ENCODE peak calls at places on chromosomes 5 and 9, in six cellular contexts. One of them, this sample, is unnamed.

GRCh38 chr9:123933401-123933800 is 3.5 kb upstream of the DENND1A start:
- DNase-seq in HFF-Myc: peak
- DNase-seq in dorsolateral prefrontal cortex: no peak
- DNase-seq in OCI-LY7: no peak
- DNase-seq in fibroblast of villous mesenchyme: peak
- DNase-seq in keratinocyte: peak
- DNase-seq in this sample: no peak

GRCh38 chr9:130186839-130187522 is 14.8 kb downstream of the NCS1 start:
- DNase-seq in OCI-LY7: no peak
- DNase-seq in dorsolateral prefrontal cortex: no peak
- DNase-seq in keratinocyte: no peak
- DNase-seq in fibroblast of villous mesenchyme: peak
- DNase-seq in HFF-Myc: no peak
- DNase-seq in this sample: no peak

GRCh38 chr5:61167382-61167781 is 5.1 kb upstream of the SMIM15 start:
- DNase-seq in fibroblast of villous mesenchyme: peak
- DNase-seq in OCI-LY7: no peak
- DNase-seq in dorsolateral prefrontal cortex: peak
- DNase-seq in HFF-Myc: no peak
- DNase-seq in keratinocyte: no peak
- DNase-seq in this sample: peak

GRCh38 chr9:93579711-93580516 is 3.5 kb downstream of the PHF2 start:
- DNase-seq in keratinocyte: no peak
- DNase-seq in fibroblast of villous mesenchyme: no peak
- DNase-seq in OCI-LY7: no peak
- DNase-seq in HFF-Myc: no peak
- DNase-seq in dorsolateral prefrontal cortex: no peak
- DNase-seq in this sample: no peak

GRCh38 chr9:93186151-93186715 is 2.3 kb downstream of the WNK2 start:
- DNase-seq in keratinocyte: no peak
- DNase-seq in HFF-Myc: no peak
- DNase-seq in OCI-LY7: no peak
- DNase-seq in dorsolateral prefrontal cortex: no peak
- DNase-seq in fibroblast of villous mesenchyme: no peak
- DNase-seq in this sample: no peak

GRCh38 chr9:134627417-134628353 is 13.9 kb upstream of the COL5A1 start:
- DNase-seq in fibroblast of villous mesenchyme: no peak
- DNase-seq in keratinocyte: no peak
- DNase-seq in HFF-Myc: no peak
- DNase-seq in dorsolateral prefrontal cortex: no peak
- DNase-seq in OCI-LY7: no peak
- DNase-seq in this sample: no peak

GRCh38 chr9:133664651-133665050 is 28.5 kb downstream of the DBH start:
- DNase-seq in OCI-LY7: no peak
- DNase-seq in HFF-Myc: no peak
- DNase-seq in keratinocyte: no peak
- DNase-seq in dorsolateral prefrontal cortex: no peak
- DNase-seq in fibroblast of villous mesenchyme: no peak
- DNase-seq in this sample: no peak

GRCh38 chr5:113520429-113520828 is 6.9 kb downstream of the YTHDC2 start:
- DNase-seq in OCI-LY7: no peak
- DNase-seq in HFF-Myc: no peak
- DNase-seq in dorsolateral prefrontal cortex: no peak
- DNase-seq in keratinocyte: no peak
- DNase-seq in fibroblast of villous mesenchyme: no peak
- DNase-seq in this sample: peak

GRCh38 chr5:158848634-158849033 is 251.1 kb downstream of the EBF1 start:
- DNase-seq in dorsolateral prefrontal cortex: no peak
- DNase-seq in keratinocyte: no peak
- DNase-seq in OCI-LY7: peak
- DNase-seq in HFF-Myc: no peak
- DNase-seq in fibroblast of villous mesenchyme: no peak
- DNase-seq in this sample: peak

GRCh38 chr5:95369796-95370195 is 21.4 kb upstream of the FAM81B start:
- DNase-seq in fibroblast of villous mesenchyme: no peak
- DNase-seq in OCI-LY7: no peak
- DNase-seq in dorsolateral prefrontal cortex: no peak
- DNase-seq in HFF-Myc: no peak
- DNase-seq in keratinocyte: no peak
- DNase-seq in this sample: no peak

GRCh38 chr9:130138791-130139190 is 33.4 kb upstream of the NCS1 start:
- DNase-seq in OCI-LY7: no peak
- DNase-seq in fibroblast of villous mesenchyme: peak
- DNase-seq in HFF-Myc: peak
- DNase-seq in keratinocyte: peak
- DNase-seq in dorsolateral prefrontal cortex: peak
- DNase-seq in this sample: no peak

GRCh38 chr5:66877843-66878242 is 281.6 kb downstream of the MAST4 start:
- DNase-seq in HFF-Myc: no peak
- DNase-seq in OCI-LY7: no peak
- DNase-seq in dorsolateral prefrontal cortex: no peak
- DNase-seq in keratinocyte: no peak
- DNase-seq in fibroblast of villous mesenchyme: no peak
- DNase-seq in this sample: no peak

GRCh38 chr5:6081727-6082210 is 296.6 kb downstream of the MED10 start:
- DNase-seq in OCI-LY7: no peak
- DNase-seq in fibroblast of villous mesenchyme: no peak
- DNase-seq in keratinocyte: no peak
- DNase-seq in dorsolateral prefrontal cortex: no peak
- DNase-seq in HFF-Myc: no peak
- DNase-seq in this sample: no peak

GRCh38 chr9:101460965-101461364 is 25.4 kb upstream of the ALDOB start:
- DNase-seq in HFF-Myc: no peak
- DNase-seq in OCI-LY7: no peak
- DNase-seq in keratinocyte: no peak
- DNase-seq in fibroblast of villous mesenchyme: no peak
- DNase-seq in dorsolateral prefrontal cortex: no peak
- DNase-seq in this sample: no peak

GRCh38 chr9:35054871-35055644 is 17.4 kb downstream of the VCP start:
- DNase-seq in keratinocyte: no peak
- DNase-seq in dorsolateral prefrontal cortex: no peak
- DNase-seq in OCI-LY7: no peak
- DNase-seq in HFF-Myc: no peak
- DNase-seq in fibroblast of villous mesenchyme: no peak
- DNase-seq in this sample: no peak

GRCh38 chr5:10532421-10532820 is 31.4 kb upstream of the ANKRD33B start:
- DNase-seq in HFF-Myc: no peak
- DNase-seq in keratinocyte: no peak
- DNase-seq in OCI-LY7: no peak
- DNase-seq in dorsolateral prefrontal cortex: no peak
- DNase-seq in fibroblast of villous mesenchyme: no peak
- DNase-seq in this sample: no peak

GRCh38 chr5:53161876-53162275 is 52.3 kb upstream of the MOCS2 start:
- DNase-seq in OCI-LY7: no peak
- DNase-seq in fibroblast of villous mesenchyme: no peak
- DNase-seq in keratinocyte: no peak
- DNase-seq in HFF-Myc: no peak
- DNase-seq in dorsolateral prefrontal cortex: no peak
- DNase-seq in this sample: no peak

GRCh38 chr5:4511996-4512656 is 628.0 kb upstream of the ADAMTS16 start:
- DNase-seq in fibroblast of villous mesenchyme: no peak
- DNase-seq in OCI-LY7: no peak
- DNase-seq in keratinocyte: no peak
- DNase-seq in HFF-Myc: no peak
- DNase-seq in dorsolateral prefrontal cortex: no peak
- DNase-seq in this sample: no peak

GRCh38 chr9:110745656-110746055 is 77.1 kb downstream of the MUSK start:
- DNase-seq in OCI-LY7: no peak
- DNase-seq in dorsolateral prefrontal cortex: no peak
- DNase-seq in keratinocyte: no peak
- DNase-seq in fibroblast of villous mesenchyme: no peak
- DNase-seq in HFF-Myc: no peak
- DNase-seq in this sample: no peak

GRCh38 chr9:96376926-96377874 is 6.3 kb downstream of the SLC35D2 start:
- DNase-seq in OCI-LY7: no peak
- DNase-seq in HFF-Myc: no peak
- DNase-seq in dorsolateral prefrontal cortex: no peak
- DNase-seq in fibroblast of villous mesenchyme: peak
- DNase-seq in keratinocyte: no peak
- DNase-seq in this sample: no peak

GRCh38 chr9:18791074-18791473 is 241.9 kb downstream of the SAXO1 start:
- DNase-seq in fibroblast of villous mesenchyme: peak
- DNase-seq in OCI-LY7: peak
- DNase-seq in dorsolateral prefrontal cortex: no peak
- DNase-seq in HFF-Myc: no peak
- DNase-seq in keratinocyte: no peak
- DNase-seq in this sample: no peak

GRCh38 chr5:84287964-84288363 is 96.7 kb downstream of the EDIL3 start:
- DNase-seq in OCI-LY7: no peak
- DNase-seq in fibroblast of villous mesenchyme: peak
- DNase-seq in HFF-Myc: no peak
- DNase-seq in keratinocyte: peak
- DNase-seq in dorsolateral prefrontal cortex: no peak
- DNase-seq in this sample: no peak

GRCh38 chr5:143066556-143067281 is 296.5 kb downstream of the ARHGAP26 start:
- DNase-seq in fibroblast of villous mesenchyme: peak
- DNase-seq in dorsolateral prefrontal cortex: no peak
- DNase-seq in OCI-LY7: peak
- DNase-seq in HFF-Myc: no peak
- DNase-seq in keratinocyte: no peak
- DNase-seq in this sample: peak

GRCh38 chr5:177557041-177557647 is 2.8 kb upstream of the FAM193B start:
- DNase-seq in keratinocyte: no peak
- DNase-seq in HFF-Myc: peak
- DNase-seq in OCI-LY7: no peak
- DNase-seq in dorsolateral prefrontal cortex: no peak
- DNase-seq in fibroblast of villous mesenchyme: peak
- DNase-seq in this sample: no peak

GRCh38 chr5:93188876-93189485 is 392.0 kb downstream of the NR2F1-AS1 start:
- DNase-seq in dorsolateral prefrontal cortex: no peak
- DNase-seq in OCI-LY7: no peak
- DNase-seq in keratinocyte: no peak
- DNase-seq in HFF-Myc: no peak
- DNase-seq in fibroblast of villous mesenchyme: no peak
- DNase-seq in this sample: no peak

GRCh38 chr9:109455861-109456260 is 42.2 kb downstream of the PTPN3 start:
- DNase-seq in OCI-LY7: no peak
- DNase-seq in fibroblast of villous mesenchyme: no peak
- DNase-seq in dorsolateral prefrontal cortex: no peak
- DNase-seq in keratinocyte: no peak
- DNase-seq in HFF-Myc: no peak
- DNase-seq in this sample: no peak

GRCh38 chr5:132528866-132529634 is 14.3 kb downstream of the IL5 start:
- DNase-seq in keratinocyte: no peak
- DNase-seq in OCI-LY7: no peak
- DNase-seq in HFF-Myc: no peak
- DNase-seq in dorsolateral prefrontal cortex: no peak
- DNase-seq in fibroblast of villous mesenchyme: no peak
- DNase-seq in this sample: no peak
- TF ChIP-seq CTCF in keratinocyte: no peak
- TF ChIP-seq CTCF in OCI-LY7: no peak
- TF ChIP-seq CTCF in HFF-Myc: no peak
- TF ChIP-seq CTCF in dorsolateral prefrontal cortex: no peak
- TF ChIP-seq CTCF in fibroblast of villous mesenchyme: no peak
- TF ChIP-seq CTCF in this sample: no peak

GRCh38 chr9:128414461-128414860 is 6.2 kb upstream of the CERCAM start:
- DNase-seq in dorsolateral prefrontal cortex: no peak
- DNase-seq in keratinocyte: no peak
- DNase-seq in HFF-Myc: no peak
- DNase-seq in fibroblast of villous mesenchyme: no peak
- DNase-seq in OCI-LY7: no peak
- DNase-seq in this sample: no peak
- TF ChIP-seq CTCF in dorsolateral prefrontal cortex: no peak
- TF ChIP-seq CTCF in keratinocyte: peak
- TF ChIP-seq CTCF in HFF-Myc: peak
- TF ChIP-seq CTCF in fibroblast of villous mesenchyme: no peak
- TF ChIP-seq CTCF in OCI-LY7: no peak
- TF ChIP-seq CTCF in this sample: no peak

GRCh38 chr9:113480612-113481011 is 17.1 kb downstream of the RGS3 start:
- DNase-seq in HFF-Myc: no peak
- DNase-seq in keratinocyte: no peak
- DNase-seq in OCI-LY7: no peak
- DNase-seq in fibroblast of villous mesenchyme: no peak
- DNase-seq in dorsolateral prefrontal cortex: no peak
- DNase-seq in this sample: no peak
- TF ChIP-seq CTCF in HFF-Myc: no peak
- TF ChIP-seq CTCF in keratinocyte: no peak
- TF ChIP-seq CTCF in OCI-LY7: no peak
- TF ChIP-seq CTCF in fibroblast of villous mesenchyme: no peak
- TF ChIP-seq CTCF in dorsolateral prefrontal cortex: no peak
- TF ChIP-seq CTCF in this sample: no peak

GRCh38 chr5:155591273-155591672 is 577.7 kb downstream of the KIF4B start:
- DNase-seq in keratinocyte: no peak
- DNase-seq in dorsolateral prefrontal cortex: no peak
- DNase-seq in fibroblast of villous mesenchyme: no peak
- DNase-seq in HFF-Myc: no peak
- DNase-seq in OCI-LY7: no peak
- DNase-seq in this sample: no peak

GRCh38 chr5:155594270-155594669 is 580.7 kb downstream of the KIF4B start:
- DNase-seq in OCI-LY7: no peak
- DNase-seq in HFF-Myc: no peak
- DNase-seq in dorsolateral prefrontal cortex: no peak
- DNase-seq in keratinocyte: no peak
- DNase-seq in fibroblast of villous mesenchyme: no peak
- DNase-seq in this sample: no peak
- TF ChIP-seq CTCF in OCI-LY7: peak
- TF ChIP-seq CTCF in HFF-Myc: no peak
- TF ChIP-seq CTCF in dorsolateral prefrontal cortex: no peak
- TF ChIP-seq CTCF in keratinocyte: no peak
- TF ChIP-seq CTCF in fibroblast of villous mesenchyme: no peak
- TF ChIP-seq CTCF in this sample: no peak

This sample was measured in GM20000.